ENCODE peak calls at places on chromosomes 12 and 14, in nine cellular contexts. One of them, this sample, is unnamed.
A peak's percentile ranks its signal among the peaks of the same experiment; 100 is the strongest.

GRCh38 chr12:130916251-130916911 is 37.3 kb upstream of the ADGRD1 start:
- DNase-seq in effector memory CD4-positive, alpha-beta T cell: no peak
- DNase-seq in right cardiac atrium: peak; percentile 79
- DNase-seq in ascending aorta: peak; percentile 67
- DNase-seq in GM23248: peak; percentile 83
- DNase-seq in upper lobe of right lung: peak; percentile 74
- DNase-seq in fibroblast of lung: peak; percentile 29
- DNase-seq in cardiac muscle cell: peak; percentile 71
- DNase-seq in CD8-positive, alpha-beta memory T cell: no peak
- DNase-seq in this sample: peak; percentile 73

GRCh38 chr12:100661300-100661951 is 87.9 kb downstream of the GAS2L3 start:
- DNase-seq in effector memory CD4-positive, alpha-beta T cell: no peak
- DNase-seq in right cardiac atrium: no peak
- DNase-seq in ascending aorta: no peak
- DNase-seq in GM23248: peak; percentile 39
- DNase-seq in upper lobe of right lung: no peak
- DNase-seq in fibroblast of lung: peak; percentile 64
- DNase-seq in cardiac muscle cell: peak; percentile 51
- DNase-seq in CD8-positive, alpha-beta memory T cell: no peak
- DNase-seq in this sample: no peak

GRCh38 chr12:63420206-63420644 is 248.1 kb downstream of the DPY19L2 start:
- DNase-seq in effector memory CD4-positive, alpha-beta T cell: no peak
- DNase-seq in right cardiac atrium: no peak
- DNase-seq in ascending aorta: no peak
- DNase-seq in GM23248: peak; percentile 62
- DNase-seq in upper lobe of right lung: no peak
- DNase-seq in fibroblast of lung: peak; percentile 52
- DNase-seq in cardiac muscle cell: peak; percentile 73
- DNase-seq in CD8-positive, alpha-beta memory T cell: no peak
- DNase-seq in this sample: no peak

GRCh38 chr12:12704593-12705230 is 8.7 kb upstream of the GPR19 start:
- DNase-seq in effector memory CD4-positive, alpha-beta T cell: no peak
- DNase-seq in right cardiac atrium: peak; percentile 64
- DNase-seq in ascending aorta: peak; percentile 80
- DNase-seq in GM23248: peak; percentile 97
- DNase-seq in upper lobe of right lung: no peak
- DNase-seq in fibroblast of lung: peak; percentile 92
- DNase-seq in cardiac muscle cell: peak; percentile 96
- DNase-seq in CD8-positive, alpha-beta memory T cell: no peak
- DNase-seq in this sample: peak; percentile 63

GRCh38 chr12:94760786-94761185 is 110.4 kb upstream of the TMCC3 start:
- DNase-seq in effector memory CD4-positive, alpha-beta T cell: no peak
- DNase-seq in right cardiac atrium: no peak
- DNase-seq in ascending aorta: no peak
- DNase-seq in GM23248: no peak
- DNase-seq in upper lobe of right lung: no peak
- DNase-seq in fibroblast of lung: peak; percentile 45
- DNase-seq in cardiac muscle cell: peak; percentile 70
- DNase-seq in CD8-positive, alpha-beta memory T cell: no peak
- DNase-seq in this sample: no peak

GRCh38 chr14:31229638-31230229 is 22.1 kb upstream of the HECTD1 start:
- DNase-seq in effector memory CD4-positive, alpha-beta T cell: no peak
- DNase-seq in right cardiac atrium: peak; percentile 80
- DNase-seq in ascending aorta: peak; percentile 82
- DNase-seq in GM23248: peak; percentile 98
- DNase-seq in upper lobe of right lung: peak; percentile 68
- DNase-seq in fibroblast of lung: peak; percentile 92
- DNase-seq in cardiac muscle cell: peak; percentile 99
- DNase-seq in CD8-positive, alpha-beta memory T cell: no peak
- DNase-seq in this sample: no peak

GRCh38 chr12:64608901-64609542 is 1.3 kb upstream of the RASSF3 start:
- DNase-seq in effector memory CD4-positive, alpha-beta T cell: peak; percentile 37
- DNase-seq in right cardiac atrium: no peak
- DNase-seq in ascending aorta: no peak
- DNase-seq in GM23248: peak; percentile 68
- DNase-seq in upper lobe of right lung: no peak
- DNase-seq in fibroblast of lung: peak; percentile 61
- DNase-seq in cardiac muscle cell: peak; percentile 49
- DNase-seq in CD8-positive, alpha-beta memory T cell: peak; percentile 38
- DNase-seq in this sample: no peak

GRCh38 chr12:116492703-116493324 is 66.4 kb upstream of the MAP1LC3B2 start:
- DNase-seq in effector memory CD4-positive, alpha-beta T cell: no peak
- DNase-seq in right cardiac atrium: no peak
- DNase-seq in ascending aorta: no peak
- DNase-seq in GM23248: peak; percentile 91
- DNase-seq in upper lobe of right lung: no peak
- DNase-seq in fibroblast of lung: peak; percentile 65
- DNase-seq in cardiac muscle cell: peak; percentile 62
- DNase-seq in CD8-positive, alpha-beta memory T cell: no peak
- DNase-seq in this sample: no peak

GRCh38 chr12:118034429-118035193 is 18.1 kb downstream of the RFC5 start:
- DNase-seq in effector memory CD4-positive, alpha-beta T cell: no peak
- DNase-seq in right cardiac atrium: no peak
- DNase-seq in ascending aorta: no peak
- DNase-seq in GM23248: peak; percentile 82
- DNase-seq in upper lobe of right lung: no peak
- DNase-seq in fibroblast of lung: peak; percentile 55
- DNase-seq in cardiac muscle cell: peak; percentile 58
- DNase-seq in CD8-positive, alpha-beta memory T cell: no peak
- DNase-seq in this sample: no peak

GRCh38 chr12:67758119-67758873 is 109.8 kb downstream of the DYRK2 start:
- DNase-seq in effector memory CD4-positive, alpha-beta T cell: no peak
- DNase-seq in right cardiac atrium: no peak
- DNase-seq in ascending aorta: no peak
- DNase-seq in GM23248: no peak
- DNase-seq in upper lobe of right lung: no peak
- DNase-seq in fibroblast of lung: no peak
- DNase-seq in cardiac muscle cell: peak; percentile 27
- DNase-seq in CD8-positive, alpha-beta memory T cell: no peak
- DNase-seq in this sample: no peak

GRCh38 chr12:76480800-76481199 is 78.8 kb downstream of the OSBPL8 start:
- DNase-seq in effector memory CD4-positive, alpha-beta T cell: no peak
- DNase-seq in right cardiac atrium: no peak
- DNase-seq in ascending aorta: no peak
- DNase-seq in GM23248: no peak
- DNase-seq in upper lobe of right lung: no peak
- DNase-seq in fibroblast of lung: no peak
- DNase-seq in cardiac muscle cell: no peak
- DNase-seq in CD8-positive, alpha-beta memory T cell: no peak
- DNase-seq in this sample: no peak

GRCh38 chr12:75207338-75208083 is 2.1 kb downstream of the KCNC2 start:
- DNase-seq in effector memory CD4-positive, alpha-beta T cell: no peak
- DNase-seq in right cardiac atrium: peak; percentile 41
- DNase-seq in ascending aorta: no peak
- DNase-seq in GM23248: no peak
- DNase-seq in upper lobe of right lung: peak; percentile 62
- DNase-seq in fibroblast of lung: no peak
- DNase-seq in cardiac muscle cell: no peak
- DNase-seq in CD8-positive, alpha-beta memory T cell: no peak
- DNase-seq in this sample: no peak
- H3K4me3 ChIP-seq in effector memory CD4-positive, alpha-beta T cell: no peak overlapping the region
- H3K4me3 ChIP-seq in right cardiac atrium: no peak overlapping the region
- H3K4me3 ChIP-seq in ascending aorta: no peak overlapping the region
- H3K4me3 ChIP-seq in GM23248: no peak overlapping the region
- H3K4me3 ChIP-seq in upper lobe of right lung: no peak overlapping the region
- H3K4me3 ChIP-seq in fibroblast of lung: no peak overlapping the region
- H3K4me3 ChIP-seq in cardiac muscle cell: no peak overlapping the region
- H3K4me3 ChIP-seq in CD8-positive, alpha-beta memory T cell: no peak overlapping the region
- H3K4me3 ChIP-seq in this sample: peak overlapping the region; percentile 59

DNA sequence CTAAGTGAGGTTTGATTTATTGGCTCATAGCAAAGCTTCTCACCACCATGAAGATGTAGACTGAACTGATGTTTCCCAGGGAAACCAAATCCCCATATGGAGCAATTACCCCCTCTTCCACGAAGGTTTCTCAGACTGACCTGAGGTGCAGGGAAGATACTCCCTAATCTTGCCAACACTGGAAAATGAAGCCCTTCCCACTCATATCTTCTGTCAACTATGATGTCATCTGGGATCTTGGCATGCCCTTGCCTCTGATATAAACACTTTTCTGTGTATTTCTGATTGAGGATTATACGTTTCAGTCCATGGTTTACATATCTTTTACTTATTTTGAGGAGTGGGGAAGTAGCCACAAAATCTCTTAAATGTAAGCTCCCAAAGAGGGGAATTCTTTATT is 14.1 kb upstream of the CISTR start:
- DNase-seq in effector memory CD4-positive, alpha-beta T cell: no peak
- DNase-seq in right cardiac atrium: no peak
- DNase-seq in ascending aorta: no peak
- DNase-seq in GM23248: no peak
- DNase-seq in upper lobe of right lung: no peak
- DNase-seq in fibroblast of lung: no peak
- DNase-seq in cardiac muscle cell: no peak
- DNase-seq in CD8-positive, alpha-beta memory T cell: no peak
- DNase-seq in this sample: no peak
- H3K27ac ChIP-seq in effector memory CD4-positive, alpha-beta T cell: no peak overlapping the region
- H3K27ac ChIP-seq in right cardiac atrium: no peak overlapping the region
- H3K27ac ChIP-seq in ascending aorta: no peak overlapping the region
- H3K27ac ChIP-seq in GM23248: no peak overlapping the region
- H3K27ac ChIP-seq in upper lobe of right lung: no peak overlapping the region
- H3K27ac ChIP-seq in fibroblast of lung: no peak overlapping the region
- H3K27ac ChIP-seq in cardiac muscle cell: no peak overlapping the region
- H3K27ac ChIP-seq in CD8-positive, alpha-beta memory T cell: no peak overlapping the region
- H3K27ac ChIP-seq in this sample: no peak overlapping the region

DNA sequence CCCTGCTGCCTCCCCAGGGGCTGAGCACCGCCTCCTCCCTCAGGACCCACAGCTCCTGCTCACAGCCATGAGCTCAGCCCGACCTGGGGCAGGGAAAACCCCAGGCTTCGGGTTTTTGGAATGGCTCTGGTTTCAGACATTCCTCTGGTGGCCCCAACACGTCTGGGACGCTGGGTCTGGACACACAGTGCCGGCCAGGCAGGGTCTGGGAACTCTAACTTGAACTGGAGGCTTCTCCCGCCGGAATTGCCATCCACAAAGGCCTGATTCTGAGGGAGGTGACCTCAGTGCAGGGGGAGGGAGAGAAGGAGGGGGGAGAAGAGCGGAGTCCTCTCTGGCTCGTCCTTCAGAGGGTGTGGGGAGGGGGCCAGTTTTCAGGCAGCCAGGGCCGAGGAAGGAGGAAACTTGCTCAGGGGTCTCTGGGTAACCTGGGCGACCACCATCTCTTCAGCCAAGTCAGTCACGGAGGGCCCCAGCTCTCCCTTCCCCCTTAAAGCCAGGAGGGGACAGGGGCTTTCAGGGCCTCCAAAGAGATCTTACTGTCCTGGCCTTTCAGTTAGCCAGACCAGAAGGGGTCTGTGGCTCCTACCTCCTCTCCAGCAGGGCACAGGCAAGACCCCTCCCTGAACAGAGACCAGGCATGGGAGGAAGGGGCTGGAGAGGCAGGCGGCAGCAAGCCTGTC is 19.4 kb downstream of the NCKAP5L start:
- DNase-seq in effector memory CD4-positive, alpha-beta T cell: no peak
- DNase-seq in right cardiac atrium: peak; percentile 90
- DNase-seq in ascending aorta: no peak
- DNase-seq in GM23248: peak; percentile 21
- DNase-seq in upper lobe of right lung: no peak
- DNase-seq in fibroblast of lung: peak; percentile 33
- DNase-seq in cardiac muscle cell: no peak
- DNase-seq in CD8-positive, alpha-beta memory T cell: no peak
- DNase-seq in this sample: peak; percentile 76
- H3K4me3 ChIP-seq in effector memory CD4-positive, alpha-beta T cell: no peak overlapping the region
- H3K4me3 ChIP-seq in right cardiac atrium: no peak overlapping the region
- H3K4me3 ChIP-seq in ascending aorta: peak overlapping the region; percentile 42
- H3K4me3 ChIP-seq in GM23248: no peak overlapping the region
- H3K4me3 ChIP-seq in upper lobe of right lung: no peak overlapping the region
- H3K4me3 ChIP-seq in fibroblast of lung: no peak overlapping the region
- H3K4me3 ChIP-seq in cardiac muscle cell: no peak overlapping the region
- H3K4me3 ChIP-seq in CD8-positive, alpha-beta memory T cell: no peak overlapping the region
- H3K4me3 ChIP-seq in this sample: peak overlapping the region; percentile 25

GRCh38 chr12:6508087-6508486 is 14.2 kb downstream of the NCAPD2 start:
- DNase-seq in effector memory CD4-positive, alpha-beta T cell: no peak
- DNase-seq in right cardiac atrium: no peak
- DNase-seq in ascending aorta: no peak
- DNase-seq in GM23248: no peak
- DNase-seq in upper lobe of right lung: no peak
- DNase-seq in fibroblast of lung: no peak
- DNase-seq in cardiac muscle cell: no peak
- DNase-seq in CD8-positive, alpha-beta memory T cell: no peak
- DNase-seq in this sample: no peak
- H3K27ac ChIP-seq in effector memory CD4-positive, alpha-beta T cell: no peak overlapping the region
- H3K27ac ChIP-seq in right cardiac atrium: no peak overlapping the region
- H3K27ac ChIP-seq in ascending aorta: peak overlapping the region; percentile 86
- H3K27ac ChIP-seq in GM23248: no peak overlapping the region
- H3K27ac ChIP-seq in upper lobe of right lung: no peak overlapping the region
- H3K27ac ChIP-seq in fibroblast of lung: peak overlapping the region; percentile 6
- H3K27ac ChIP-seq in cardiac muscle cell: peak overlapping the region; percentile 95
- H3K27ac ChIP-seq in CD8-positive, alpha-beta memory T cell: no peak overlapping the region
- H3K27ac ChIP-seq in this sample: no peak overlapping the region

GRCh38 chr14:60863251-60863650 is 117.6 kb downstream of the TRMT5 start:
- DNase-seq in effector memory CD4-positive, alpha-beta T cell: no peak
- DNase-seq in right cardiac atrium: no peak
- DNase-seq in ascending aorta: no peak
- DNase-seq in GM23248: no peak
- DNase-seq in upper lobe of right lung: no peak
- DNase-seq in fibroblast of lung: no peak
- DNase-seq in cardiac muscle cell: no peak
- DNase-seq in CD8-positive, alpha-beta memory T cell: no peak
- DNase-seq in this sample: no peak
- H3K4me3 ChIP-seq in effector memory CD4-positive, alpha-beta T cell: no peak overlapping the region
- H3K4me3 ChIP-seq in right cardiac atrium: no peak overlapping the region
- H3K4me3 ChIP-seq in ascending aorta: no peak overlapping the region
- H3K4me3 ChIP-seq in GM23248: no peak overlapping the region
- H3K4me3 ChIP-seq in upper lobe of right lung: no peak overlapping the region
- H3K4me3 ChIP-seq in fibroblast of lung: no peak overlapping the region
- H3K4me3 ChIP-seq in cardiac muscle cell: no peak overlapping the region
- H3K4me3 ChIP-seq in CD8-positive, alpha-beta memory T cell: no peak overlapping the region
- H3K4me3 ChIP-seq in this sample: no peak overlapping the region

GRCh38 chr14:103521438-103521961 is 1.1 kb downstream of the CKB start:
- DNase-seq in effector memory CD4-positive, alpha-beta T cell: no peak
- DNase-seq in right cardiac atrium: peak; percentile 91
- DNase-seq in ascending aorta: peak; percentile 82
- DNase-seq in GM23248: peak; percentile 40
- DNase-seq in upper lobe of right lung: no peak
- DNase-seq in fibroblast of lung: no peak
- DNase-seq in cardiac muscle cell: no peak
- DNase-seq in CD8-positive, alpha-beta memory T cell: no peak
- DNase-seq in this sample: no peak
- H3K27ac ChIP-seq in effector memory CD4-positive, alpha-beta T cell: no peak overlapping the region
- H3K27ac ChIP-seq in right cardiac atrium: peak overlapping the region; percentile 46
- H3K27ac ChIP-seq in ascending aorta: peak overlapping the region; percentile 82
- H3K27ac ChIP-seq in GM23248: no peak overlapping the region
- H3K27ac ChIP-seq in upper lobe of right lung: peak overlapping the region; percentile 84
- H3K27ac ChIP-seq in fibroblast of lung: no peak overlapping the region
- H3K27ac ChIP-seq in cardiac muscle cell: no peak overlapping the region
- H3K27ac ChIP-seq in CD8-positive, alpha-beta memory T cell: no peak overlapping the region
- H3K27ac ChIP-seq in this sample: peak overlapping the region; percentile 96

DNA sequence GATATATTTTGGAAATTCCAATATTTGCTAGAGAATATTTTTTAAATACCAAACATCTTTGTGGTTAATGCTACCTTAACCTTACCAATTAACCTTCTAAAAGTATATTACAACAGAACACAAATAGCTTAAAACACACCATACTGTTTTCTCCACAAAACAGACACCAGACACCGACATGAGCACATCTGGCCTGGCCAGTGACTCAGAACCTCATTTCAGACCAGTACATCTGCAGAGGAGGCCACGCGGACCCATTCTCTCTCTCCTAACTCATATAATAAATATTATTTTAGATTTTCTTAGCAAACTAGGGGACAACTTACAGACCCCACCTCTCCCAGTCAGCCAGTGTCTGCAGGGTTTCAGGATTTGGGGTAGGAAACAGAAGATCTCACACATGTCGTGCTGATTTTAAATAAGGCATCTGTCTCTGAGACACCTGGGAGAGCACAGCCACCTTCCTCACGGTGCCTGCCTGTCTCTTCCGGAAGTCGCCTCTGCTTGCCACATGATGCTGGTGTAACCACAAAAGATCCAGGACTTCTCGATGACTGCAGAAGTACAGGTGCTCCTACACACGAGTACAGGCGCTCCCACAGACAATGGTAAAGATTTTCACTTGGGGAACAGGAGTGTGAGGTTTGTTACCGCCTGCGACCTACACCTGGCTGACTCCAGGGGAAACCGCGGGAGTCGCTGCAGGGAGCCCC is 9.7 kb upstream of the ANKLE2 start:
- DNase-seq in effector memory CD4-positive, alpha-beta T cell: peak; percentile 49
- DNase-seq in right cardiac atrium: no peak
- DNase-seq in ascending aorta: no peak
- DNase-seq in GM23248: peak; percentile 45
- DNase-seq in upper lobe of right lung: no peak
- DNase-seq in fibroblast of lung: peak; percentile 33
- DNase-seq in cardiac muscle cell: no peak
- DNase-seq in CD8-positive, alpha-beta memory T cell: peak; percentile 35
- DNase-seq in this sample: no peak
- H3K4me3 ChIP-seq in effector memory CD4-positive, alpha-beta T cell: peak overlapping the region; percentile 22
- H3K4me3 ChIP-seq in right cardiac atrium: no peak overlapping the region
- H3K4me3 ChIP-seq in ascending aorta: no peak overlapping the region
- H3K4me3 ChIP-seq in GM23248: no peak overlapping the region
- H3K4me3 ChIP-seq in upper lobe of right lung: no peak overlapping the region
- H3K4me3 ChIP-seq in fibroblast of lung: no peak overlapping the region
- H3K4me3 ChIP-seq in cardiac muscle cell: no peak overlapping the region
- H3K4me3 ChIP-seq in CD8-positive, alpha-beta memory T cell: peak overlapping the region; percentile 34
- H3K4me3 ChIP-seq in this sample: no peak overlapping the region

This sample was measured in dorsolateral prefrontal cortex.